ENCODE peak calls at places on chromosomes 3 and 15, in six cellular contexts. E is activated T-cell treated with anti-CD3 and anti-CD28 coated beads, Interleukin-2, amount 50 U/mL, for 72 hours; W is stimulated activated CD8-positive, alpha-beta memory T cell treated with anti-CD3 and anti-CD28 coated beads, Interleukin-15, amount 100 ng/mL, for 1 hour; I is foreskin fibroblast; Z is A549; O is progenitor cell of endocrine pancreas. D is an unnamed sample.

GRCh38 chr3:106401666-106402319 is 533.0 kb upstream of the CBLB start:
- DNase-seq in E (no peak), W (no peak), I (no peak), Z (no peak), O (no peak), D (no peak)

GRCh38 chr3:8525893-8526292 is 24.3 kb downstream of the LMCD1 start:
- DNase-seq in E (no peak), W (no peak), I (no peak), Z (no peak), O (no peak), D (no peak)

GRCh38 chr3:112302061-112302830 is 8.2 kb upstream of the SLC9C1 start:
- DNase-seq in E (no peak), W (no peak), I (no peak), Z (no peak), O (no peak), D (no peak)

GRCh38 chr15:63521405-63522142 is 17.2 kb downstream of the USP3 start:
- DNase-seq in E (no peak), W (no peak), I (no peak), Z (no peak), O (no peak), D (no peak)

GRCh38 chr15:69046781-69047180 is 32.3 kb downstream of the NOX5 start:
- DNase-seq in E (no peak), W (no peak), I (no peak), Z (no peak), O (no peak), D (no peak)

GRCh38 chr3:62249855-62250543 is 123.4 kb downstream of the FEZF2 start:
- DNase-seq in E (no peak), W (no peak), I (no peak), Z (no peak), O (no peak), D (no peak)

GRCh38 chr3:64209866-64210609 is 15.2 kb downstream of the PRICKLE2 start:
- DNase-seq in E (no peak), W (no peak), I (no peak), Z (no peak), O (no peak), D (no peak)

GRCh38 chr3:10835406-10835805 is 19.4 kb downstream of the SLC6A11 start:
- DNase-seq in E (no peak), W (no peak), I (no peak), Z (peak; percentile 7), O (no peak), D (no peak)

GRCh38 chr15:39016706-39017105 is 452.1 kb upstream of the RASGRP1 start:
- DNase-seq in E (no peak), W (no peak), I (no peak), Z (no peak), O (no peak), D (no peak)

GRCh38 chr15:59691194-59691805 is 2.2 kb upstream of the BNIP2 start:
- DNase-seq in E (peak; percentile 41), W (no peak), I (peak; percentile 20), Z (peak; percentile 70), O (no peak), D (peak; percentile 38)

GRCh38 chr15:80219955-80220354 is 32.1 kb downstream of the CTXND1 start:
- DNase-seq in E (no peak), W (no peak), I (no peak), Z (no peak), O (no peak), D (no peak)

GRCh38 chr3:163622384-163622783 is 1455.9 kb downstream of the SI start:
- DNase-seq in E (no peak), W (no peak), I (no peak), Z (peak; percentile 10), O (peak; percentile 11), D (no peak)

GRCh38 chr15:48418343-48418742 is 87.1 kb downstream of the DUT start:
- DNase-seq in E (no peak), W (no peak), I (no peak), Z (no peak), O (no peak), D (no peak)

GRCh38 chr3:95097493-95097892 is 1034.6 kb downstream of the NSUN3 start:
- DNase-seq in E (no peak), W (no peak), I (no peak), Z (no peak), O (no peak), D (no peak)

GRCh38 chr3:4721511-4721911 is 228.4 kb downstream of the ITPR1 start:
- DNase-seq in E (no peak), W (no peak), I (peak; percentile 65), Z (peak; percentile 44), O (no peak), D (no peak)

GRCh38 chr3:193400304-193400703 is 21.8 kb upstream of the ATP13A5 start:
- DNase-seq in E (no peak), W (no peak), I (no peak), Z (no peak), O (no peak), D (no peak)

GRCh38 chr3:128482857-128483656 is 9.9 kb downstream of the GATA2 start:
- DNase-seq in E (no peak), W (no peak), I (peak; percentile 82), Z (no peak), O (no peak), D (no peak)

GRCh38 chr15:61685971-61686370 is 374.3 kb downstream of the VPS13C start:
- DNase-seq in E (no peak), W (no peak), I (no peak), Z (no peak), O (no peak), D (no peak)

GRCh38 chr15:90201150-90201943 is at the start of gene SEMA4B:
- DNase-seq in E (peak; percentile 84), W (peak; percentile 37), I (peak; percentile 40), Z (peak; percentile 61), O (peak; percentile 77), D (peak; percentile 77)

GRCh38 chr3:135229018-135229495 is 434.0 kb downstream of the EPHB1 start:
- DNase-seq in E (no peak), W (no peak), I (no peak), Z (no peak), O (no peak), D (no peak)

GRCh38 chr3:65664436-65664835 is 374.3 kb downstream of the MAGI1 start:
- DNase-seq in E (no peak), W (no peak), I (no peak), Z (no peak), O (no peak), D (no peak)

D was measured in activated CD4-positive, alpha-beta memory T cell treated with anti-CD3 and anti-CD28 coated beads for 36 hours.